ENCODE peak calls at places on chromosomes 16 and 17, in nine cellular contexts. One of them, this sample, is unnamed.

GRCh38 chr17:7974638-7975131 is 27.7 kb upstream of the GUCY2D start:
- DNase-seq in HCT116: no peak
- DNase-seq in heart left ventricle: no peak
- DNase-seq in esophagus squamous epithelium: no peak
- DNase-seq in A549: no peak
- DNase-seq in tibial nerve: no peak
- DNase-seq in uterus: no peak
- DNase-seq in stomach: no peak
- DNase-seq in body of pancreas: no peak
- DNase-seq in this sample: no peak

GRCh38 chr17:7561589-7562207 is at the start of gene SENP3:
- DNase-seq in stomach: peak
- DNase-seq in uterus: peak
- DNase-seq in heart left ventricle: peak
- DNase-seq in A549: peak
- DNase-seq in HCT116: peak
- DNase-seq in esophagus squamous epithelium: no peak
- DNase-seq in tibial nerve: peak
- DNase-seq in body of pancreas: peak
- DNase-seq in this sample: peak

GRCh38 chr17:64152428-64153125 is 22.6 kb upstream of the ERN1 start:
- DNase-seq in heart left ventricle: no peak
- DNase-seq in stomach: no peak
- DNase-seq in uterus: no peak
- DNase-seq in HCT116: no peak
- DNase-seq in A549: no peak
- DNase-seq in tibial nerve: no peak
- DNase-seq in body of pancreas: peak
- DNase-seq in esophagus squamous epithelium: no peak
- DNase-seq in this sample: no peak

GRCh38 chr17:61442878-61443474 is 9.2 kb upstream of the TBX4 start:
- DNase-seq in heart left ventricle: no peak
- DNase-seq in A549: no peak
- DNase-seq in uterus: no peak
- DNase-seq in HCT116: no peak
- DNase-seq in esophagus squamous epithelium: no peak
- DNase-seq in body of pancreas: no peak
- DNase-seq in tibial nerve: no peak
- DNase-seq in stomach: no peak
- DNase-seq in this sample: no peak

GRCh38 chr17:55273579-55274370 is 9.0 kb downstream of the HLF start:
- DNase-seq in esophagus squamous epithelium: no peak
- DNase-seq in body of pancreas: peak
- DNase-seq in uterus: peak
- DNase-seq in HCT116: no peak
- DNase-seq in tibial nerve: no peak
- DNase-seq in A549: peak
- DNase-seq in heart left ventricle: peak
- DNase-seq in stomach: peak
- DNase-seq in this sample: peak

GRCh38 chr17:1399366-1399678 is 700 bp downstream of the YWHAE start:
- DNase-seq in HCT116: no peak
- DNase-seq in uterus: no peak
- DNase-seq in body of pancreas: peak
- DNase-seq in A549: no peak
- DNase-seq in stomach: peak
- DNase-seq in heart left ventricle: no peak
- DNase-seq in esophagus squamous epithelium: no peak
- DNase-seq in tibial nerve: peak
- DNase-seq in this sample: no peak

GRCh38 chr17:17159571-17159970 is 46.6 kb downstream of the PLD6 start:
- DNase-seq in tibial nerve: no peak
- DNase-seq in uterus: no peak
- DNase-seq in A549: no peak
- DNase-seq in stomach: no peak
- DNase-seq in heart left ventricle: no peak
- DNase-seq in HCT116: no peak
- DNase-seq in body of pancreas: no peak
- DNase-seq in esophagus squamous epithelium: no peak
- DNase-seq in this sample: no peak

GRCh38 chr17:6305613-6306360 is 129.1 kb downstream of the AIPL1 start:
- DNase-seq in stomach: no peak
- DNase-seq in tibial nerve: no peak
- DNase-seq in uterus: no peak
- DNase-seq in heart left ventricle: no peak
- DNase-seq in A549: no peak
- DNase-seq in body of pancreas: peak
- DNase-seq in esophagus squamous epithelium: no peak
- DNase-seq in HCT116: no peak
- DNase-seq in this sample: no peak

GRCh38 chr17:40499551-40500189 is 1.8 kb downstream of the TNS4 start:
- DNase-seq in body of pancreas: peak
- DNase-seq in A549: peak
- DNase-seq in esophagus squamous epithelium: no peak
- DNase-seq in tibial nerve: peak
- DNase-seq in uterus: peak
- DNase-seq in heart left ventricle: peak
- DNase-seq in HCT116: no peak
- DNase-seq in stomach: peak
- DNase-seq in this sample: peak

GRCh38 chr16:79143026-79143425 is 457.5 kb downstream of the MAF start:
- DNase-seq in tibial nerve: no peak
- DNase-seq in HCT116: no peak
- DNase-seq in body of pancreas: no peak
- DNase-seq in stomach: no peak
- DNase-seq in esophagus squamous epithelium: no peak
- DNase-seq in A549: no peak
- DNase-seq in heart left ventricle: no peak
- DNase-seq in uterus: no peak
- DNase-seq in this sample: no peak

GRCh38 chr16:4839942-4840341 is 7.1 kb downstream of the GLYR1 start:
- DNase-seq in heart left ventricle: no peak
- DNase-seq in A549: peak
- DNase-seq in HCT116: no peak
- DNase-seq in body of pancreas: no peak
- DNase-seq in esophagus squamous epithelium: no peak
- DNase-seq in tibial nerve: no peak
- DNase-seq in stomach: no peak
- DNase-seq in uterus: no peak
- DNase-seq in this sample: no peak

GRCh38 chr16:19386555-19386954 is 31.1 kb upstream of the TMC5 start:
- DNase-seq in uterus: no peak
- DNase-seq in tibial nerve: no peak
- DNase-seq in A549: no peak
- DNase-seq in heart left ventricle: no peak
- DNase-seq in esophagus squamous epithelium: no peak
- DNase-seq in body of pancreas: no peak
- DNase-seq in HCT116: no peak
- DNase-seq in stomach: no peak
- DNase-seq in this sample: no peak

GRCh38 chr16:19382887-19383816 is 34.5 kb upstream of the TMC5 start:
- DNase-seq in HCT116: no peak
- DNase-seq in esophagus squamous epithelium: no peak
- DNase-seq in stomach: peak
- DNase-seq in tibial nerve: no peak
- DNase-seq in body of pancreas: peak
- DNase-seq in A549: no peak
- DNase-seq in uterus: no peak
- DNase-seq in heart left ventricle: no peak
- DNase-seq in this sample: no peak

GRCh38 chr16:19380316-19380715 is 37.4 kb upstream of the TMC5 start:
- DNase-seq in uterus: no peak
- DNase-seq in heart left ventricle: no peak
- DNase-seq in A549: no peak
- DNase-seq in body of pancreas: no peak
- DNase-seq in esophagus squamous epithelium: no peak
- DNase-seq in HCT116: no peak
- DNase-seq in stomach: no peak
- DNase-seq in tibial nerve: no peak
- DNase-seq in this sample: no peak

GRCh38 chr16:19382084-19382801 is 35.4 kb upstream of the TMC5 start:
- DNase-seq in HCT116: no peak
- DNase-seq in body of pancreas: peak
- DNase-seq in heart left ventricle: no peak
- DNase-seq in uterus: no peak
- DNase-seq in A549: no peak
- DNase-seq in stomach: peak
- DNase-seq in esophagus squamous epithelium: no peak
- DNase-seq in tibial nerve: no peak
- DNase-seq in this sample: no peak

DNA sequence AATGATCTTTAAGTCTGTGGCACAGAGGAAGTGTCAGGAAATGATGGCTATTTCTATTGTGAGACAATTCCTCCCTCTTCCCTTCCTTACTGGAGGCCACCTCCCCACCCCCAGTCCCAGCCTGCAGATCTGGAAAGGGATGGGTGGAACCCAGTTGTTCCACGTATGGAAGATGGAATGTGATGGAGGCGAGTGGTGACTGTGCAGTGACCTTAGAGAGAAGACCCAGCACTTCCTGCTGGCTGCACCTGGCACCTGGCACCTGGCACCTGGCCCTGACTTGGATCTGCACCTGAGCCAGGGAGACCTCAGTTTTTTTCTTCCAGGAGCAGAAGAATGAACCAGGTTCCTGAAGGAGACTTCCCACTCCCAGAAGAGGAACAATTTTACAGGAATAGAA is 33.0 kb upstream of the TMC5 start:
- DNase-seq in tibial nerve: no peak
- DNase-seq in HCT116: peak
- DNase-seq in body of pancreas: peak
- DNase-seq in stomach: peak
- DNase-seq in uterus: no peak
- DNase-seq in heart left ventricle: no peak
- DNase-seq in esophagus squamous epithelium: no peak
- DNase-seq in A549: peak
- DNase-seq in this sample: no peak
- TF ChIP-seq POLR2A in tibial nerve: no peak
- TF ChIP-seq POLR2A in HCT116: no peak
- TF ChIP-seq POLR2A in body of pancreas: no peak
- TF ChIP-seq POLR2A in stomach: no peak
- TF ChIP-seq POLR2A in uterus: no peak
- TF ChIP-seq POLR2A in heart left ventricle: no peak
- TF ChIP-seq POLR2A in esophagus squamous epithelium: no peak
- TF ChIP-seq POLR2A in A549: no peak
- TF ChIP-seq POLR2A in this sample: no peak

GRCh38 chr16:62829084-62829483 is 792.8 kb upstream of the CDH8 start:
- DNase-seq in A549: no peak
- DNase-seq in heart left ventricle: no peak
- DNase-seq in uterus: no peak
- DNase-seq in body of pancreas: no peak
- DNase-seq in tibial nerve: no peak
- DNase-seq in stomach: no peak
- DNase-seq in esophagus squamous epithelium: no peak
- DNase-seq in HCT116: no peak
- DNase-seq in this sample: peak

GRCh38 chr16:62831235-62831634 is 795.0 kb upstream of the CDH8 start:
- DNase-seq in uterus: no peak
- DNase-seq in heart left ventricle: no peak
- DNase-seq in tibial nerve: no peak
- DNase-seq in body of pancreas: no peak
- DNase-seq in stomach: no peak
- DNase-seq in A549: no peak
- DNase-seq in HCT116: no peak
- DNase-seq in esophagus squamous epithelium: no peak
- DNase-seq in this sample: no peak

GRCh38 chr16:62832214-62832613 is 796.0 kb upstream of the CDH8 start:
- DNase-seq in esophagus squamous epithelium: no peak
- DNase-seq in HCT116: no peak
- DNase-seq in uterus: no peak
- DNase-seq in tibial nerve: no peak
- DNase-seq in A549: no peak
- DNase-seq in body of pancreas: no peak
- DNase-seq in stomach: no peak
- DNase-seq in heart left ventricle: no peak
- DNase-seq in this sample: no peak

GRCh38 chr16:62829615-62830014 is 793.4 kb upstream of the CDH8 start:
- DNase-seq in body of pancreas: no peak
- DNase-seq in A549: no peak
- DNase-seq in stomach: no peak
- DNase-seq in esophagus squamous epithelium: no peak
- DNase-seq in tibial nerve: no peak
- DNase-seq in HCT116: no peak
- DNase-seq in heart left ventricle: no peak
- DNase-seq in uterus: no peak
- DNase-seq in this sample: no peak
- H3K27ac ChIP-seq in body of pancreas: no peak
- H3K27ac ChIP-seq in A549: no peak
- H3K27ac ChIP-seq in stomach: no peak
- H3K27ac ChIP-seq in esophagus squamous epithelium: no peak
- H3K27ac ChIP-seq in tibial nerve: no peak
- H3K27ac ChIP-seq in HCT116: no peak
- H3K27ac ChIP-seq in heart left ventricle: no peak
- H3K27ac ChIP-seq in uterus: no peak
- H3K27ac ChIP-seq in this sample: no peak

GRCh38 chr16:28822520-28823290 is at the start of gene ATXN2L:
- DNase-seq in body of pancreas: peak
- DNase-seq in HCT116: peak
- DNase-seq in tibial nerve: peak
- DNase-seq in esophagus squamous epithelium: peak
- DNase-seq in uterus: peak
- DNase-seq in A549: peak
- DNase-seq in stomach: peak
- DNase-seq in heart left ventricle: peak
- DNase-seq in this sample: peak
- TF ChIP-seq POLR2A in body of pancreas: peak
- TF ChIP-seq POLR2A in HCT116: peak
- TF ChIP-seq POLR2A in tibial nerve: peak
- TF ChIP-seq POLR2A in esophagus squamous epithelium: peak
- TF ChIP-seq POLR2A in uterus: peak
- TF ChIP-seq POLR2A in A549: peak
- TF ChIP-seq POLR2A in stomach: no peak
- TF ChIP-seq POLR2A in heart left ventricle: no peak
- TF ChIP-seq POLR2A in this sample: peak

GRCh38 chr16:57092786-57093301 is 461 bp downstream of the CPNE2 start:
- DNase-seq in A549: no peak
- DNase-seq in HCT116: no peak
- DNase-seq in heart left ventricle: peak
- DNase-seq in body of pancreas: peak
- DNase-seq in uterus: peak
- DNase-seq in esophagus squamous epithelium: no peak
- DNase-seq in stomach: peak
- DNase-seq in tibial nerve: no peak
- DNase-seq in this sample: peak

GRCh38 chr16:57091200-57091989 is 988 bp upstream of the CPNE2 start:
- DNase-seq in HCT116: peak
- DNase-seq in stomach: peak
- DNase-seq in tibial nerve: peak
- DNase-seq in heart left ventricle: no peak
- DNase-seq in uterus: peak
- DNase-seq in A549: peak
- DNase-seq in body of pancreas: peak
- DNase-seq in esophagus squamous epithelium: no peak
- DNase-seq in this sample: peak

GRCh38 chr16:57093845-57094564 is 1.6 kb downstream of the CPNE2 start:
- DNase-seq in body of pancreas: no peak
- DNase-seq in esophagus squamous epithelium: no peak
- DNase-seq in tibial nerve: no peak
- DNase-seq in HCT116: no peak
- DNase-seq in uterus: no peak
- DNase-seq in heart left ventricle: no peak
- DNase-seq in A549: no peak
- DNase-seq in stomach: no peak
- DNase-seq in this sample: no peak

GRCh38 chr16:57094911-57095310 is 2.5 kb downstream of the CPNE2 start:
- DNase-seq in body of pancreas: no peak
- DNase-seq in tibial nerve: no peak
- DNase-seq in heart left ventricle: no peak
- DNase-seq in uterus: no peak
- DNase-seq in A549: no peak
- DNase-seq in esophagus squamous epithelium: no peak
- DNase-seq in HCT116: no peak
- DNase-seq in stomach: no peak
- DNase-seq in this sample: no peak

GRCh38 chr16:57091990-57092785 is at the start of gene CPNE2:
- DNase-seq in stomach: peak
- DNase-seq in A549: peak
- DNase-seq in tibial nerve: no peak
- DNase-seq in HCT116: no peak
- DNase-seq in heart left ventricle: peak
- DNase-seq in uterus: peak
- DNase-seq in body of pancreas: peak
- DNase-seq in esophagus squamous epithelium: no peak
- DNase-seq in this sample: peak
- H3K27ac ChIP-seq in stomach: peak
- H3K27ac ChIP-seq in A549: peak
- H3K27ac ChIP-seq in tibial nerve: peak
- H3K27ac ChIP-seq in HCT116: peak
- H3K27ac ChIP-seq in heart left ventricle: peak
- H3K27ac ChIP-seq in uterus: peak
- H3K27ac ChIP-seq in body of pancreas: peak
- H3K27ac ChIP-seq in esophagus squamous epithelium: peak
- H3K27ac ChIP-seq in this sample: peak

This sample was measured in right lobe of liver.